ENCODE peak calls at places on chromosomes 1 and 21, in ten cellular contexts. S, Y, G, J, C, V, N, P, F and M are unnamed samples.

GRCh38 chr1:157277281-157277680 is 139.1 kb upstream of the ETV3 start:
- DNase-seq in J (no peak), P (no peak), S (no peak), V (no peak), F (no peak), N (no peak), G (no peak), Y (no peak), C (no peak), M (no peak)

GRCh38 chr21:44368711-44369446 is 15.5 kb downstream of the TRPM2 start:
- DNase-seq in J (no peak), V (no peak), Y (no peak), G (no peak), C (no peak), F (peak), N (no peak), P (no peak), S (peak), M (peak)

GRCh38 chr1:58575831-58576726 is 973 bp downstream of the TACSTD2 start:
- DNase-seq in F (no peak), V (peak), N (no peak), S (no peak), Y (no peak), J (peak), G (no peak), C (no peak), P (no peak), M (no peak)

GRCh38 chr1:227786673-227787512 is 28.6 kb upstream of the PRSS38 start:
- DNase-seq in P (no peak), S (no peak), Y (no peak), J (no peak), V (peak), F (no peak), C (no peak), G (no peak), N (no peak), M (no peak)

GRCh38 chr1:67978988-67979516 is 71.4 kb downstream of the DIRAS3 start:
- DNase-seq in P (peak), N (no peak), C (no peak), G (no peak), F (no peak), V (no peak), Y (peak), S (no peak), J (no peak), M (no peak)

GRCh38 chr1:975896-976683 is 5.8 kb downstream of the PERM1 start:
- DNase-seq in P (peak), N (peak), F (peak), C (peak), J (peak), Y (no peak), V (peak), S (peak), G (no peak), M (peak)

GRCh38 chr1:19363526-19364152 is 51.5 kb downstream of the SLC66A1 start:
- DNase-seq in V (no peak), C (no peak), F (no peak), P (no peak), Y (no peak), J (no peak), S (no peak), G (no peak), N (no peak), M (no peak)

GRCh38 chr1:57218487-57219079 is 205.3 kb downstream of the DAB1 start:
- DNase-seq in P (no peak), G (no peak), S (peak), Y (no peak), F (peak), C (no peak), J (no peak), V (no peak), N (no peak), M (no peak)

GRCh38 chr1:118100686-118101300 is 84.2 kb downstream of the SPAG17 start:
- DNase-seq in V (no peak), J (no peak), F (peak), P (no peak), C (no peak), Y (no peak), S (no peak), N (no peak), G (no peak), M (no peak)

GRCh38 chr1:147168626-147169058 is 3.6 kb downstream of the PRKAB2 start:
- DNase-seq in V (no peak), S (no peak), P (peak), N (no peak), J (no peak), C (no peak), F (peak), Y (peak), G (no peak), M (no peak)

GRCh38 chr1:45536886-45537285 is 13.7 kb upstream of the AKR1A1 start:
- DNase-seq in C (no peak), S (no peak), P (no peak), Y (no peak), G (no peak), N (no peak), F (no peak), J (no peak), V (no peak), M (no peak)

GRCh38 chr1:98388431-98388830 is 273.1 kb upstream of the SNX7 start:
- DNase-seq in Y (peak), J (no peak), P (peak), G (peak), N (peak), F (no peak), V (no peak), S (no peak), C (no peak), M (no peak)

GRCh38 chr1:28796321-28797213 is 15.4 kb upstream of the OPRD1 start:
- DNase-seq in Y (no peak), F (no peak), V (no peak), J (peak), C (no peak), P (no peak), S (peak), N (no peak), G (no peak), M (no peak)

GRCh38 chr1:53190210-53190611 is 6.4 kb upstream of the CPT2 start:
- DNase-seq in F (no peak), N (no peak), G (no peak), Y (no peak), V (no peak), P (no peak), J (no peak), C (no peak), S (peak), M (no peak)

GRCh38 chr21:35226960-35227741 is 178.0 kb upstream of the RUNX1 start:
- DNase-seq in Y (no peak), J (no peak), P (no peak), C (peak), S (no peak), N (peak), V (no peak), F (no peak), G (no peak), M (no peak)

GRCh38 chr1:196403803-196404690 is 204.2 kb downstream of the KCNT2 start:
- DNase-seq in P (peak), J (no peak), C (no peak), V (no peak), N (no peak), S (no peak), G (no peak), F (no peak), Y (peak), M (no peak)

GRCh38 chr1:196405839-196406238 is 202.4 kb downstream of the KCNT2 start:
- DNase-seq in P (no peak), G (no peak), S (no peak), J (no peak), C (no peak), V (no peak), Y (no peak), F (no peak), N (no peak), M (no peak)

GRCh38 chr1:196399713-196400112 is 208.5 kb downstream of the KCNT2 start:
- DNase-seq in P (no peak), F (no peak), G (no peak), S (no peak), C (no peak), Y (no peak), J (no peak), V (no peak), N (no peak), M (no peak)

GRCh38 chr1:196400478-196401453 is 207.5 kb downstream of the KCNT2 start:
- DNase-seq in P (peak), C (no peak), N (no peak), G (no peak), V (no peak), Y (peak), F (peak), J (no peak), S (no peak), M (peak)

DNA sequence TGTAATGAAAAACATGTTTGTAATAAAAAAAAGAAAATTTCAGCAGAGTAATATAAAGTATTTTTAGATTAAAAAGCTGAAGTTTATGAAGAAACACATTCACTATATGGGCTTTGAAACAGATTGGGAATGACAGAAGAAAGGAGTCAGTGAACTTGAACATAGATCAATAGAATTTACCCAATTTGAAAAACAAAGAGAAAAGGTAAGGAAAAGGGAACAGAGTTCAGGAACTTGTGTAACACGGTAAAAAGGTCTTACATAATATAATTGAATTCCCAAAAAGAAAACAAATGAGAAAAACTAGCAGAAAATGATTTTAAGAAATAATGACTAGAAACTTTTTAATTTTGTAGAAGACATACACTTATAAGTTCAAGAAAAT is 206.8 kb downstream of the KCNT2 start:
- DNase-seq in G (no peak), F (no peak), P (no peak), J (no peak), N (no peak), S (no peak), Y (no peak), C (no peak), V (no peak), M (no peak)
- H3K4me3 ChIP-seq in G (no peak), F (no peak), P (no peak), J (no peak), N (no peak), S (no peak), Y (no peak), C (no peak), V (no peak), M (no peak)

DNA sequence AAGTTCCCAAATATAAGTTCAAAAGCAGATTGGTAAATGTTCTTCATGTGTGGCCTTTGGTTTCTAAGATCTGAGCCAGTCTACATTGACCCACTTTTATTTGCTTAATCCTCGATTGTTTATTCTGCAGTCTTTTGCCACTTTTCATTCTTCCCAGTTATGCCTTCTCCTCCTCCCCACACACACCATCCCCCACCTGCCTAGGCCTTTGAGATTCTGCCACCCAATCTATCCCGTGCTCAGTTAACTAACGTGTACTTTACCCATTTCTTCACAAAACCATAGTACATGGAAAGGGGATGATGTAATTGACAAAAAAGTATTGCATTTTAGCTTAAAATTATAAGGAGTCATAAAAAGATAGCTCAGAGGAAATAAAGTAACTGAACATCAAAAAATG is 3.7 kb downstream of the CFH start:
- DNase-seq in J (no peak), F (no peak), G (no peak), S (no peak), Y (no peak), P (no peak), C (no peak), N (no peak), V (no peak), M (no peak)
- H3K4me3 ChIP-seq in J (no peak), F (no peak), G (no peak), S (no peak), Y (no peak), P (no peak), C (no peak), N (no peak), V (peak), M (peak)

GRCh38 chr21:31446206-31446900 is 102.3 kb upstream of the TIAM1 start:
- DNase-seq in J (no peak), F (no peak), Y (no peak), V (no peak), N (peak), C (peak), G (no peak), S (no peak), P (no peak), M (no peak)
- H3K4me3 ChIP-seq in J (no peak), F (no peak), Y (no peak), V (no peak), N (no peak), C (peak), G (no peak), S (no peak), P (no peak), M (no peak)

DNA sequence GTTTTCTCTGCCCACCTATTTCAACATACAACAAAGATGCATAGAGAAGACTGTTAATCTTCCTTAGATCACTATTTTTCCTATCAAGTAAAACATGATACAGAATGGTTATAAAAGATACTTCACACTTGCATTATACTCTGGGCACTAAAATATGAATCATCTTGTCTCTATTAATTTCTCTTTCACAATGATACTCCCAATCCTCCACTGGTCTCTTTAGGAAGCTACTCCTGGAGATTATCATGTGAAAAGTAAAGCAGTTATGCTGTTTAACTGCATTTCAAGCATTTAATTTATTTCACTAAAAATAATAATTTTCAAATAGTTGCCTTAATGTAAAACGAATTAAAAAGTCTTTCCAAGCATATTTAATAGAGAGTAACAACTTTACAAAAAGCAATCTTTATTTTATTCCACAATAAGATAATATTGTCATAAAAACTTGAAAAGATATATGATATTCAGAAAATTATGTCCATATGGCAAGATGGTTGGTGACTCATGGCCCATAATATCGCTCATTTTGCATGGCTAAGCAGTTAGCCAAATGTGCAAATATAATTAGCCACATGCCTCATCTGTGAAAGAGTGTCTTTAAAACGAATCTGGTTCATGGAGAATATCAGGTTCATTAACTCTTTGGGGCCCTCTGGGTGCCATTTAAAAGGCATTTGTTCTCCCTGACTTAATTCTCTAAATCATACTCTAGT is 1569.0 kb upstream of the B3GALT2 start:
- DNase-seq in P (no peak), G (no peak), F (no peak), Y (peak), N (no peak), J (no peak), S (no peak), V (no peak), C (no peak), M (no peak)
- H3K4me3 ChIP-seq in P (no peak), G (no peak), F (no peak), Y (no peak), N (no peak), J (no peak), S (no peak), V (no peak), C (no peak), M (no peak)